ENCODE peak calls at places on chromosomes 7 and 10, in five cellular contexts. J is psoas muscle, T is AG04450, Q is lung, V is tibial artery. I is an unnamed sample. For H3K9me3, the result is how much of the 10 kb centered on the place peaks cover.

GRCh38 chr10:112792487-112793196 is 157.4 kb upstream of the TCF7L2 start:
- DNase-seq in V (peak), T (no peak), Q (no peak), J (peak), I (no peak)

GRCh38 chr10:69337312-69338132 is 59.2 kb downstream of the HK1 start:
- DNase-seq in Q (peak), J (no peak), V (peak), T (peak), I (no peak)

GRCh38 chr7:22589641-22590141 is 89.7 kb upstream of the STEAP1B start:
- DNase-seq in V (peak), J (peak), T (no peak), Q (peak), I (no peak)

GRCh38 chr10:123614888-123615287 is 51.3 kb upstream of the GPR26 start:
- DNase-seq in T (no peak), J (peak), Q (peak), V (no peak), I (peak)

GRCh38 chr10:62049815-62050626 is 148.5 kb downstream of the ARID5B start:
- DNase-seq in J (no peak), V (no peak), Q (no peak), T (no peak), I (no peak)

GRCh38 chr10:49254150-49254549 is 44.8 kb upstream of the C10orf71 start:
- DNase-seq in Q (no peak), V (no peak), T (no peak), J (no peak), I (no peak)

GRCh38 chr7:34156336-34156735 is 251.0 kb downstream of the BMPER start:
- DNase-seq in J (no peak), T (no peak), Q (no peak), V (no peak), I (no peak)

GRCh38 chr10:77590344-77591237 is 47.0 kb downstream of the KCNMA1 start:
- DNase-seq in V (peak), Q (no peak), J (peak), T (no peak), I (no peak)

GRCh38 chr7:1545417-1546246 is 10.4 kb downstream of the TMEM184A start:
- DNase-seq in Q (no peak), V (peak), T (no peak), J (peak), I (no peak)

GRCh38 chr10:65684896-65685295 is 1240.9 kb upstream of the LRRTM3 start:
- DNase-seq in T (no peak), Q (no peak), J (no peak), V (no peak), I (no peak)

GRCh38 chr10:6464862-6465430 is 115.1 kb downstream of the PRKCQ start:
- DNase-seq in T (no peak), V (no peak), Q (no peak), J (no peak), I (no peak)

GRCh38 chr10:46096426-46096825 is 50.4 kb upstream of the MSMB start:
- DNase-seq in Q (no peak), T (no peak), V (no peak), J (no peak), I (no peak)

GRCh38 chr7:14738086-14738485 is 164.5 kb downstream of the DGKB start:
- DNase-seq in Q (no peak), V (no peak), T (no peak), J (no peak), I (no peak)
- H3K9me3 ChIP-seq in Q (under half), V (under half), T (under half), J (under half), I (under half)

DNA sequence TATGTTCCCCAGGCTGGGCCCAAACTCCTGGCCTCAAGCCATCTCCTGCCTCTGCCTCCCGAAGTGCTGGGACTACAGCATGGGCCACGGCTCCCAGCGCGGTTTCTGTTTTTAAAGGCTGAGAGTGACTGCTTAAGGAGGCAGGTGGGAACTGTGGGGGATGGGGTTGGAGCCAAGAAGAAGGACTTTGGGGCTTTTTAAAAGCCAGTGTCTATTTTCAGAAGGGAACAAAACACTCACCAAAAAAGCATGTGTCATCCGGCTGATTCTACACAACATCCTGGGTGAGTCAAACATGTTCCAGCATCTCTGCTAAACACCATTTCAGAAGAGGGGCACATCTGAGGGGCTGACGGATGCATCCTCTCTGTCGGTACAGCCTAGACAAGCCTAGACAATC is 824.5 kb downstream of the TYW1 start:
- DNase-seq in T (no peak), J (no peak), V (no peak), Q (no peak), I (no peak)
- H3K9me3 ChIP-seq in T (under half), J (under half), V (under half), Q (under half), I (under half)

DNA sequence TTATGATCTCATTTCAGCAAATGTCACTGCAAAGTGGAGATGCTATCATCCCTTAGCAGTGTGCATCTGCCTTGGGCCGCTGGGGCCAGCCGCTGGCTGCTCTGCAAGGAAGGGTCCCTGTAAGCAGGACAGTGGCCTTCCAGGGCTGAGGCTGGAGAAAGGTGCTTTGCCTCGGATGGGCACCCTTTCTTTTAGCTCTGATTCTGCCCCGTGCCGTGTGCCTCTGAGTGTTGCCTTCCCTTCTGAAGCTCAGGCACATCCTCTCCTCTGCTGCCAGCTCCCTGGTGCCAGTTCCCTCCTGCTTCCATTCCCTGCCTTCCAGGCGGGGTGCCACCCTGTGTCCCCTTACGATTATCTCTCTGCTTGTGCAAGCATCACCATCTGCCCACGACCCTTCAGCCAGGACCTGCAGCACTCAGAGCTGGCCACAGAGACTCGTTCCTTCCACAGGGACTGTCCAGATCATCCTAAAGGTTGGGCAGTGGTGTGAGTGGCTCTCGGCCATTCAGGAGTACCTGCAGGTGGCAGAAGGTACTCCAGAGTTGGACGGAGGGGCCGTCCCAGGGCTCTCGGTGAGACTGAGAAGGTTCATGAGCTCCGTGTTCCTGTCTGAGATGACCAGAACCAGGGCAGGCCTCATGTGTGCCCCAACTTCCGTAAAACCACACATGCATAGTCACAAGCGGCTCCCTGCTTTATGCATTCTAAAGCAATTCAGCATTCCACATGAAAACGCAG is 371.3 kb downstream of the DNAJB6 start:
- DNase-seq in J (no peak), T (no peak), V (peak), Q (no peak), I (no peak)
- H3K9me3 ChIP-seq in J (under half), T (half or more), V (under half), Q (under half), I (under half)

GRCh38 chr10:129491123-129491734 is 24.2 kb downstream of the MGMT start:
- DNase-seq in Q (no peak), J (no peak), T (no peak), V (no peak), I (no peak)
- H3K9me3 ChIP-seq in Q (under half), J (under half), T (under half), V (under half), I (under half)

GRCh38 chr10:55746002-55746401 is 615.1 kb downstream of the ZWINT start:
- DNase-seq in T (no peak), J (no peak), Q (no peak), V (no peak), I (no peak)
- H3K9me3 ChIP-seq in T (under half), J (under half), Q (under half), V (under half), I (under half)

GRCh38 chr10:105718207-105718995 is 1077.3 kb downstream of the SORCS3 start:
- DNase-seq in Q (no peak), J (no peak), V (no peak), T (no peak), I (no peak)
- H3K9me3 ChIP-seq in Q (under half), J (under half), V (under half), T (under half), I (under half)

GRCh38 chr7:38368191-38368605 is 94.8 kb upstream of the TARP start:
- DNase-seq in T (no peak), J (peak), V (peak), Q (peak), I (peak)
- H3K9me3 ChIP-seq in T (under half), J (under half), V (under half), Q (under half), I (under half)

GRCh38 chr10:129486805-129487204 is 19.8 kb downstream of the MGMT start:
- DNase-seq in J (no peak), T (no peak), Q (no peak), V (no peak), I (no peak)

GRCh38 chr10:129481641-129482040 is 14.6 kb downstream of the MGMT start:
- DNase-seq in J (no peak), V (no peak), T (no peak), Q (no peak), I (no peak)

GRCh38 chr10:129483427-129484010 is 16.5 kb downstream of the MGMT start:
- DNase-seq in T (no peak), V (no peak), Q (no peak), J (no peak), I (no peak)
- H3K9me3 ChIP-seq in T (under half), V (under half), Q (under half), J (under half), I (under half)

DNA sequence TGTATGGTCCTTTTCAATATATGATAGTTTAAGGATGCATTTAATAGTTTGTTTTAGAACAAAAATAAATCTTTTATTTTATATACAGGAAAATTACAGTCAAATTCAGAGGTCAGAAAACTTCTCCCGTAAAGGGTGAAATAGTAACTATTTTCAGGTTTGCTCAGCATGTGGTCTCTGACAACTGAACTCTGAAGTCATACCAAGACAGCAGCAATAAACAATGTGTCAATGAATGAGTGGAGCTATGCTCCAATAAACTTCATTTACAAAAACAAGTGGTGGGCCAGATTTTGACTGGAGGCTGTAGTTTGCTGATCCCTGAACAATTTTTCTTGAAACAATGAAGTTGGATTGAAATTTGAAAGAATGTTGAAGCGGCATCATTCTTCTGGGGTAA is 123.6 kb downstream of the ZNF248 start:
- DNase-seq in J (no peak), V (no peak), Q (no peak), T (no peak), I (no peak)
- H3K9me3 ChIP-seq in J (under half), V (under half), Q (under half), T (under half), I (under half)

I was measured in T-helper 17 cell.